ENCODE peak calls at places on chromosomes 16 and 17, in four cellular contexts. J is IMR-90, S is H1, L is mesendoderm. V is an unnamed sample.

GRCh38 chr17:41739661-41740352 is 5.4 kb upstream of the HAP1 start:
- DNase-seq in J (peak; percentile 24), S (no peak), L (no peak), V (no peak)

GRCh38 chr17:42289863-42290165 is 1.5 kb downstream of the STAT5A start:
- DNase-seq in J (no peak), S (no peak), L (no peak), V (no peak)

GRCh38 chr16:83532634-83533033 is 275.1 kb upstream of the HSBP1 start:
- DNase-seq in J (no peak), S (no peak), L (no peak), V (no peak)

GRCh38 chr17:31175237-31175636 is 80.5 kb downstream of the NF1 start:
- DNase-seq in J (no peak), S (no peak), L (no peak), V (no peak)

GRCh38 chr16:81170824-81171223 is 67.7 kb upstream of the BCO1 start:
- DNase-seq in J (no peak), S (peak; percentile 58), L (peak; percentile 49), V (peak; percentile 70)

GRCh38 chr16:83013071-83013470 is 386.3 kb downstream of the CDH13 start:
- DNase-seq in J (no peak), S (no peak), L (no peak), V (no peak)

GRCh38 chr16:76237471-76237870 is 39.7 kb upstream of the CNTNAP4 start:
- DNase-seq in J (no peak), S (no peak), L (no peak), V (no peak)

GRCh38 chr16:80034948-80035700 is 434.6 kb upstream of the MAF start:
- DNase-seq in J (no peak), S (no peak), L (peak; percentile 22), V (no peak)

GRCh38 chr16:964696-965395 is 5.9 kb downstream of the LMF1 start:
- DNase-seq in J (no peak), S (no peak), L (no peak), V (no peak)

GRCh38 chr17:40915721-40916256 is 21.7 kb downstream of the KRT23 start:
- DNase-seq in J (peak; percentile 77), S (no peak), L (no peak), V (no peak)

GRCh38 chr17:10725262-10725661 is 4.6 kb downstream of the TMEM220 start:
- DNase-seq in J (no peak), S (no peak), L (no peak), V (no peak)

GRCh38 chr17:33266116-33266515 is 27.0 kb downstream of the ASIC2 start:
- DNase-seq in J (peak; percentile 26), S (no peak), L (no peak), V (no peak)

GRCh38 chr17:44830359-44831269 is 527 bp upstream of the GJC1 start:
- DNase-seq in J (no peak), S (peak; percentile 72), L (peak; percentile 79), V (peak; percentile 73)

GRCh38 chr17:37465058-37465616 is 24.6 kb upstream of the DUSP14 start:
- DNase-seq in J (peak; percentile 72), S (no peak), L (no peak), V (no peak)

GRCh38 chr17:68011199-68011665 is 15.0 kb upstream of the C17orf58 start:
- DNase-seq in J (no peak), S (peak; percentile 92), L (peak; percentile 70), V (peak; percentile 90)

GRCh38 chr16:4679156-4679853 is 14.1 kb upstream of the NUDT16L1 start:
- DNase-seq in J (no peak), S (no peak), L (no peak), V (no peak)

GRCh38 chr16:6447046-6447445 is 885.6 kb upstream of the RBFOX1 start:
- DNase-seq in J (no peak), S (no peak), L (no peak), V (no peak)

GRCh38 chr16:28543072-28543471 is 4.3 kb upstream of the NUPR1 start:
- DNase-seq in J (no peak), S (no peak), L (no peak), V (no peak)

GRCh38 chr16:14364386-14365199 is 265.5 kb downstream of the PARN start:
- DNase-seq in J (peak; percentile 89), S (no peak), L (no peak), V (no peak)

GRCh38 chr16:56861092-56861610 is 3.9 kb upstream of the SLC12A3 start:
- DNase-seq in J (no peak), S (no peak), L (peak; percentile 98), V (no peak)

GRCh38 chr16:17369441-17369951 is 101.3 kb downstream of the XYLT1 start:
- DNase-seq in J (no peak), S (no peak), L (no peak), V (no peak)

GRCh38 chr16:66692341-66692740 is 4.2 kb downstream of the CMTM4 start:
- DNase-seq in J (no peak), S (no peak), L (peak; percentile 40), V (no peak)

GRCh38 chr17:82126479-82127314 is 28.7 kb upstream of the FASN start:
- DNase-seq in J (no peak), S (no peak), L (no peak), V (no peak)

GRCh38 chr16:658679-659571 is 9.0 kb upstream of the RHOT2 start:
- DNase-seq in J (no peak), S (no peak), L (no peak), V (no peak)

GRCh38 chr17:58318065-58318481 is 10.5 kb downstream of the TSPOAP1 start:
- DNase-seq in J (no peak), S (no peak), L (no peak), V (peak; percentile 25)

GRCh38 chr16:8907096-8907495 is 24.9 kb downstream of the LITAFD start:
- DNase-seq in J (no peak), S (no peak), L (no peak), V (no peak)

GRCh38 chr16:1054660-1055556 is 17.6 kb upstream of the SSTR5 start:
- DNase-seq in J (peak; percentile 29), S (peak; percentile 92), L (peak; percentile 54), V (peak; percentile 84)

GRCh38 chr17:69466905-69467630 is 52.6 kb downstream of the MAP2K6 start:
- DNase-seq in J (peak; percentile 62), S (no peak), L (peak; percentile 99), V (peak; percentile 80)

GRCh38 chr17:68184816-68185436 is 62.9 kb upstream of the AMZ2 start:
- DNase-seq in J (no peak), S (no peak), L (no peak), V (no peak)

GRCh38 chr17:35294756-35295155 is 51.9 kb downstream of the SLFN5 start:
- DNase-seq in J (no peak), S (no peak), L (no peak), V (no peak)

GRCh38 chr16:3841729-3842508 is 38.6 kb downstream of the CREBBP start:
- DNase-seq in J (no peak), S (no peak), L (no peak), V (no peak)

DNA sequence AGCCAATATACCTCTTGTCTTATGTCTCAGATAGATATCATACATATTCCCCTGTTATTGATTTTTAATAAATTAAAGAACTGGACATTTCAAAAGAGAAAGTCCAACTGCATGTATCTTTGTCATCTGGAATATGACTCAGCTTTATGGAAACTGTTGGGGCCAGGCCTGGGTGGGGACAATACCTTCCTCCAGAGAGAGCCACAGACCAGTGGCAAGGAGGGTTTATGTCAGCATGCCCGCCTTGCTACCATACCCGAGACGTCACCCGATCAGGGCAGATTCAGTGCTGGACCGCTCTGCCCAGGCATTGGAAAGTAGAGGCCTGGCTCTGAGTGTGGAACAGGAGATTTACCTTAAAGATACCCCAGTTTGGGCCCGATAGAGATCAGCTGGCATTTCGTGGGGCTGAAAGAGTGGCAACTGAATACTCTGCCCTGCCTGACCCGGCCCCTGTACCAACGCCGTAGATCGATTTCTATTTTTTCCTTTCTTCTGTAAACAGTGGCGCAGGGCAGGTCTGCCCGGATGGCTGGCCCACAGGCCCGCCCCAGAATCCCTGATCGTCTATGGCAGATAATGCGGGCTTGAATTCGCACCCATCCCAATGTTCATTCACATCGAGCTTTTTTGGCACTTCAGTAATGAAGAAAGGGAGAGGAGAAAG is 158.6 kb downstream of the SALL1 start:
- DNase-seq in J (no peak), S (no peak), L (no peak), V (no peak)
- H3K56ac ChIP-seq in J (no peak overlapping the region), S (no peak overlapping the region), L (no peak overlapping the region), V (no peak overlapping the region)

GRCh38 chr17:39755550-39756375 is 18.0 kb downstream of the GRB7 start:
- DNase-seq in J (peak; percentile 24), S (no peak), L (no peak), V (peak; percentile 34)
- H3K56ac ChIP-seq in J (no peak overlapping the region), S (no peak overlapping the region), L (peak overlapping the region; percentile 68), V (no peak overlapping the region)

GRCh38 chr16:78434401-78434800 is 334.9 kb downstream of the WWOX start:
- DNase-seq in J (no peak), S (peak; percentile 6), L (no peak), V (no peak)
- H3K56ac ChIP-seq in J (no peak overlapping the region), S (no peak overlapping the region), L (no peak overlapping the region), V (no peak overlapping the region)

DNA sequence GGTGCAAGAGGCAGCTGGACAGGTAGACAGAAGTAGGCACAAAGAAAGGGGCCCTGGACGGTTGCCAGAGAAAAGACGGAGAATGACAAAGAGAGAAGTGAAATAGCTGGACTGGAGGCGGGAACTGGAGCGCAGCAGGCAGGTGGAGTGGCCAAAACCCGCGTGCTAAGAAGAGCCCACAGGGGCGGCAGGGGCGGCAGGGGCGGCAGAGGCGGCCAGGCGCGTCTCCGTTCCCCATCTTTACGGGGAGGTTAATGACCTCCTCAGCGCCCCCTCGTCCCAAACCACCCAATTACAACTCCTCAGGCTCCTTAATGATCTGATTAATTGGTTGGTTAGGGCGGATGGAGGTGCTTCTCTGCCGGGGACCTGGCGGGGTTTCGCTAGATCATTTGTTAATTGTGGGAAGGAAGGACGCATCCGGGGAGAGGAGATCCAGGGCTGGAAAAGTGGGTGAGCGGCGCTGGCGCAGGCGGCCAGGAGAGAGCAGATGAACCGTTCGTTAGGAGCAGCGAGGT is 15.4 kb upstream of the HOXB9 start:
- DNase-seq in J (no peak), S (peak; percentile 62), L (no peak), V (no peak)
- H3K56ac ChIP-seq in J (no peak overlapping the region), S (no peak overlapping the region), L (peak overlapping the region; percentile 52), V (no peak overlapping the region)

GRCh38 chr17:2700491-2701141 is 10.9 kb downstream of the CLUH start:
- DNase-seq in J (no peak), S (no peak), L (no peak), V (peak; percentile 26)
- H3K56ac ChIP-seq in J (no peak overlapping the region), S (no peak overlapping the region), L (no peak overlapping the region), V (no peak overlapping the region)

GRCh38 chr17:56665864-56666263 is 72.4 kb downstream of the NOG start:
- DNase-seq in J (no peak), S (no peak), L (no peak), V (no peak)
- H3K56ac ChIP-seq in J (no peak overlapping the region), S (no peak overlapping the region), L (no peak overlapping the region), V (no peak overlapping the region)

DNA sequence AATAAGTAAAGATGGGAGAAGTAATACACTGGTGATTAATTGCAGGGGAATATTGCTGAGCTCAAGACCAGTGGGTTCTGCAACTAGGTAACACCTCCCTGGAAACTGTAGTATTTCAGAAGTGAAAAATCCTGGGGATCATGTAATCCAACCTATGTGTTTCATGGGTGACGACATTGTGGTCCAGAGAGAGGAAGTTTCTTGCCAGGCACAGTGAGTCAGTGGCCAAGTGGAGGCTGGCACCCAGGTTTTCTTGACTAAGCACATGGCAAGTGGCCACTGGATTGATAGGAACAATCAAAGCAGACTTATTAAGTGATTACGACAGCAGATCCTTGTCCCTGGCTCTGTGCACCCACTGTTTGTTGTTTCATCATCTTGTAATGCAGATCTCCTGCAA is 14.6 kb upstream of the CIITA start:
- DNase-seq in J (peak; percentile 54), S (no peak), L (no peak), V (no peak)
- H3K56ac ChIP-seq in J (no peak overlapping the region), S (no peak overlapping the region), L (no peak overlapping the region), V (no peak overlapping the region)

V was measured in H9.